ENCODE peak calls at places on chromosome 17, in six cellular contexts. O is CD8-positive, alpha-beta T cell; Z is tibial artery; F is colonic mucosa; I is DND-41; S is left ventricle myocardium inferior. C is an unnamed sample.

GRCh38 chr17:63434951-63435571 is 11.0 kb downstream of the CYB561 start:
- DNase-seq in S (peak; percentile 65), F (peak; percentile 88), Z (peak; percentile 65), O (peak; percentile 84), I (peak; percentile 81), C (peak; percentile 83)

GRCh38 chr17:79616801-79617200 is 6.0 kb upstream of the RBFOX3 start:
- DNase-seq in F (no peak), Z (no peak), S (peak; percentile 1), O (no peak), I (no peak), C (peak; percentile 29)

GRCh38 chr17:20955437-20956323 is 87.1 kb downstream of the USP22 start:
- DNase-seq in F (peak; percentile 32), Z (peak; percentile 43), O (no peak), I (no peak), S (peak; percentile 27), C (peak; percentile 57)

GRCh38 chr17:47286198-47286914 is 32.7 kb downstream of the ITGB3 start:
- DNase-seq in S (no peak), I (no peak), F (no peak), Z (no peak), O (no peak), C (no peak)

GRCh38 chr17:27343972-27344607 is 50.2 kb downstream of the WSB1 start:
- DNase-seq in Z (no peak), O (no peak), F (no peak), I (no peak), S (no peak), C (peak; percentile 65)

GRCh38 chr17:75566456-75567233 is 21.0 kb upstream of the MYO15B start:
- DNase-seq in S (no peak), F (no peak), O (no peak), Z (no peak), I (no peak), C (no peak)

GRCh38 chr17:63944736-63945499 is 12.8 kb upstream of the CD79B start:
- DNase-seq in Z (no peak), S (no peak), F (no peak), I (no peak), O (no peak), C (no peak)

GRCh38 chr17:18246880-18247612 is 11.5 kb downstream of the FLII start:
- DNase-seq in S (peak; percentile 58), F (peak; percentile 95), I (peak; percentile 41), Z (no peak), O (no peak), C (peak; percentile 99)

GRCh38 chr17:73613947-73614655 is 30.1 kb downstream of the SDK2 start:
- DNase-seq in O (no peak), S (no peak), I (no peak), F (no peak), Z (no peak), C (peak; percentile 85)

GRCh38 chr17:28563475-28563874 is 7.8 kb downstream of the PIGS start:
- DNase-seq in I (no peak), F (no peak), O (no peak), S (no peak), Z (no peak), C (no peak)

GRCh38 chr17:40432864-40433528 is 10.3 kb upstream of the IGFBP4 start:
- DNase-seq in F (no peak), S (peak; percentile 38), I (no peak), O (no peak), Z (peak; percentile 44), C (no peak)

GRCh38 chr17:2691965-2692780 is 19.4 kb downstream of the CLUH start:
- DNase-seq in F (peak; percentile 16), S (no peak), Z (no peak), O (no peak), I (no peak), C (peak; percentile 58)

GRCh38 chr17:66414528-66415175 is 112.2 kb downstream of the PRKCA start:
- DNase-seq in Z (no peak), O (no peak), S (no peak), F (no peak), I (no peak), C (no peak)

GRCh38 chr17:81980752-81981239 is 3.4 kb downstream of the ASPSCR1 start:
- DNase-seq in F (no peak), O (no peak), I (peak; percentile 30), S (no peak), Z (no peak), C (no peak)

GRCh38 chr17:40563371-40564052 is 1.8 kb downstream of the CCR7 start:
- DNase-seq in S (no peak), Z (no peak), O (peak; percentile 62), F (no peak), I (no peak), C (peak; percentile 43)

GRCh38 chr17:14940946-14941280 is 324.2 kb downstream of the PMP22 start:
- DNase-seq in Z (no peak), I (no peak), S (no peak), O (no peak), F (no peak), C (no peak)

GRCh38 chr17:14933676-14934075 is 331.4 kb downstream of the PMP22 start:
- DNase-seq in O (no peak), F (no peak), I (no peak), S (no peak), Z (no peak), C (no peak)

GRCh38 chr17:14940112-14940945 is 324.8 kb downstream of the PMP22 start:
- DNase-seq in O (no peak), F (no peak), Z (peak; percentile 25), I (no peak), S (no peak), C (no peak)

GRCh38 chr17:14935139-14935538 is 330.0 kb downstream of the PMP22 start:
- DNase-seq in O (no peak), I (no peak), F (no peak), Z (no peak), S (no peak), C (no peak)
- TF ChIP-seq CTCF in O (no peak), I (no peak), F (no peak), Z (no peak), S (peak; percentile 30), C (no peak)

GRCh38 chr17:65155622-65156021 is 18.5 kb downstream of the RGS9 start:
- DNase-seq in I (peak; percentile 63), F (no peak), S (no peak), Z (no peak), O (no peak), C (no peak)
- H3K4me3 ChIP-seq in I (no peak overlapping the region), F (no peak overlapping the region), S (no peak overlapping the region), Z (no peak overlapping the region), O (no peak overlapping the region), C (no peak overlapping the region)

DNA sequence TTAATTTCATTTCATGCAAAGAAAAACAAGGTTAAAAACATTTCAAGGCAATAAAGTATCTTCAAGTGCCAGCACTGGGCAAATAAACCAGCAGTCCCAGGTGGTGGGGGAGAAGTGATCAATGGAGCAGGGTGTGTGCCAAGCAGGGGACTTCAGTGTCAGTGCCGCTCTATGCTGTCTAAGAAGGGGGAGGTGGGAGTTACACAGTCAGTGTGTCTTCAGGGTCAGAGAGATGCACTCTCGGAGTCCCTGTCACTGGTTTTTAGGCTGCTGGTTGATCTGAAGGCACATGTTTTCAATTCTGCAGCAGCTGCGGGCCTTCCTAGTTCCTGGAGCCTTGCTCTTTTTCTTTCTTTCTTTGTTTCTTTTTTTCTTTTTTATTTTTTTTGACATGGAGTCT is 57.2 kb upstream of the MGAT5B start:
- DNase-seq in I (no peak), F (no peak), O (no peak), Z (no peak), S (no peak), C (no peak)
- H3K27ac ChIP-seq in I (no peak overlapping the region), F (no peak overlapping the region), O (no peak overlapping the region), Z (no peak overlapping the region), S (no peak overlapping the region), C (no peak overlapping the region)

GRCh38 chr17:42675348-42675983 is 1.3 kb downstream of the PLEKHH3 start:
- DNase-seq in I (no peak), Z (no peak), F (no peak), S (peak; percentile 70), O (no peak), C (no peak)

GRCh38 chr17:42675984-42676423 is 790 bp downstream of the PLEKHH3 start:
- DNase-seq in I (peak; percentile 28), O (no peak), F (peak; percentile 64), S (peak; percentile 67), Z (peak; percentile 50), C (no peak)

GRCh38 chr17:42677921-42678781 is 1.4 kb upstream of the PLEKHH3 start:
- DNase-seq in O (peak; percentile 59), I (peak; percentile 86), F (peak; percentile 91), S (peak; percentile 90), Z (peak; percentile 91), C (peak; percentile 97)

GRCh38 chr17:42677012-42677857 is 441 bp upstream of the PLEKHH3 start:
- DNase-seq in S (peak; percentile 100), O (peak; percentile 98), I (peak; percentile 100), F (peak; percentile 100), Z (peak; percentile 100), C (peak; percentile 100)

GRCh38 chr17:42676424-42677011 is at the start of gene PLEKHH3:
- DNase-seq in S (no peak), F (no peak), O (no peak), Z (no peak), I (peak; percentile 46), C (no peak)
- TF ChIP-seq CTCF in S (peak; percentile 49), F (no peak), O (no peak), Z (peak; percentile 12), I (no peak), C (peak; percentile 32)

DNA sequence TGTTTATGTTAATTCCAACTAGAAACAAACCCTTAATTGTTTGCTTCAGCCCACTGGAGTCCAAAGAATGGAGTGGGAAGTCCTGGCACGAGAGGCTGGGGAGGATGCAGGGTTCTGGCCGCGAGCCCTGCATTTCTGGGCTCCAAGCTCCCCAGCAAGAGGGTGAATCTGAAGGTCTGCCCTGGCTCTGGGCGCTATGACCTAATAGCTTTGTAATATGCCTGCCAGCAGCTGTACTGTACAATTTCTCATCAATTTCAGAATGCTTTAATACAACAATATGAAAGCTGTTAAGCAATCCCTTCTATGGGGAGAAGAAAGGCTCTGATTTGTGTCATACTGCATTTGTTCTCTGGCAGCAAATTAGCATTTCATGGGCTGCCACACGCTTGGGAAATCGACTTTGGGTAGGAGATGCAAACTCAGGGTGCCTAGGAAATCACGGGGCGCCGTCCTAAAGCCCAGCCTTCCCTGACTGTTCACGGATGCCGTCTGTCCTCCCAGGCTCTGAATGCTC is 43.8 kb downstream of the NDEL1 start:
- DNase-seq in F (no peak), S (peak; percentile 58), O (no peak), Z (peak; percentile 63), I (no peak), C (peak; percentile 39)
- H3K4me3 ChIP-seq in F (no peak overlapping the region), S (no peak overlapping the region), O (no peak overlapping the region), Z (no peak overlapping the region), I (no peak overlapping the region), C (no peak overlapping the region)